ENCODE peak calls at places on chromosomes 4 and X, in four cellular contexts. E is colonic mucosa, F is OCI-LY7, I is endodermal cell. C is an unnamed sample.

GRCh38 chr4:48472794-48473193 is 10.3 kb upstream of the SLC10A4 start:
- DNase-seq in I (no peak), F (no peak), E (no peak), C (no peak)

GRCh38 chr4:124705393-124705792 is 7.1 kb downstream of the ANKRD50 start:
- DNase-seq in I (no peak), F (no peak), E (no peak), C (no peak)

GRCh38 chr4:154643493-154643892 is 31.0 kb upstream of the FGG start:
- DNase-seq in E (no peak), F (no peak), I (no peak), C (no peak)

GRCh38 chr4:122668241-122668640 is 47.4 kb upstream of the IL21 start:
- DNase-seq in E (no peak), I (no peak), F (no peak), C (no peak)

GRCh38 chrX:3295731-3296130 is 50.7 kb downstream of the MXRA5 start:
- DNase-seq in E (peak; percentile 21), I (peak; percentile 87), F (peak; percentile 5), C (no peak)

GRCh38 chrX:97563531-97564133 is 679.9 kb downstream of the RPA4 start:
- DNase-seq in F (peak; percentile 52), E (peak; percentile 29), I (no peak), C (no peak)

GRCh38 chr4:43325220-43325967 is 432.9 kb downstream of the GRXCR1 start:
- DNase-seq in I (no peak), F (no peak), E (no peak), C (no peak)

GRCh38 chrX:53481816-53482485 is 47.8 kb upstream of the HSD17B10 start:
- DNase-seq in I (peak; percentile 84), E (peak; percentile 73), F (peak; percentile 60), C (no peak)

GRCh38 chr4:165079476-165079875 is 25.8 kb downstream of the TRIM75 start:
- DNase-seq in F (no peak), E (peak; percentile 83), I (peak; percentile 26), C (no peak)

GRCh38 chr4:119103263-119103662 is 32.4 kb upstream of the MYOZ2 start:
- DNase-seq in E (peak; percentile 36), F (no peak), I (no peak), C (no peak)

GRCh38 chr4:89492476-89493110 is 185.0 kb upstream of the GPRIN3 start:
- DNase-seq in F (no peak), E (no peak), I (no peak), C (no peak)

GRCh38 chr4:140049924-140050681 is 103.9 kb downstream of the MAML3 start:
- DNase-seq in F (peak; percentile 22), I (peak; percentile 78), E (no peak), C (no peak)

GRCh38 chr4:83340692-83341343 is 6.2 kb upstream of the HPSE start:
- DNase-seq in F (peak; percentile 70), I (no peak), E (no peak), C (no peak)

GRCh38 chrX:96861661-96862060 is 22.0 kb upstream of the RPA4 start:
- DNase-seq in E (no peak), F (no peak), I (no peak), C (no peak)

GRCh38 chr4:187268940-187269339 is 545.3 kb upstream of the FAT1 start:
- DNase-seq in I (no peak), E (no peak), F (no peak), C (no peak)

GRCh38 chrX:48471504-48471903 is 1.4 kb upstream of the SLC38A5 start:
- DNase-seq in F (no peak), E (no peak), I (no peak), C (no peak)

GRCh38 chrX:34848281-34848680 is 94.3 kb upstream of the FAM47B start:
- DNase-seq in F (no peak), I (no peak), E (no peak), C (no peak)

GRCh38 chr4:8294036-8294435 is 24.5 kb downstream of the HTRA3 start:
- DNase-seq in E (no peak), I (peak; percentile 26), F (no peak), C (peak; percentile 57)

GRCh38 chrX:39519566-39520301 is 578.0 kb downstream of the BCOR start:
- DNase-seq in F (no peak), E (no peak), I (peak; percentile 79), C (no peak)

GRCh38 chr4:33715996-33716395 is 2528.3 kb downstream of the ARAP2 start:
- DNase-seq in I (no peak), E (no peak), F (no peak), C (no peak)

DNA sequence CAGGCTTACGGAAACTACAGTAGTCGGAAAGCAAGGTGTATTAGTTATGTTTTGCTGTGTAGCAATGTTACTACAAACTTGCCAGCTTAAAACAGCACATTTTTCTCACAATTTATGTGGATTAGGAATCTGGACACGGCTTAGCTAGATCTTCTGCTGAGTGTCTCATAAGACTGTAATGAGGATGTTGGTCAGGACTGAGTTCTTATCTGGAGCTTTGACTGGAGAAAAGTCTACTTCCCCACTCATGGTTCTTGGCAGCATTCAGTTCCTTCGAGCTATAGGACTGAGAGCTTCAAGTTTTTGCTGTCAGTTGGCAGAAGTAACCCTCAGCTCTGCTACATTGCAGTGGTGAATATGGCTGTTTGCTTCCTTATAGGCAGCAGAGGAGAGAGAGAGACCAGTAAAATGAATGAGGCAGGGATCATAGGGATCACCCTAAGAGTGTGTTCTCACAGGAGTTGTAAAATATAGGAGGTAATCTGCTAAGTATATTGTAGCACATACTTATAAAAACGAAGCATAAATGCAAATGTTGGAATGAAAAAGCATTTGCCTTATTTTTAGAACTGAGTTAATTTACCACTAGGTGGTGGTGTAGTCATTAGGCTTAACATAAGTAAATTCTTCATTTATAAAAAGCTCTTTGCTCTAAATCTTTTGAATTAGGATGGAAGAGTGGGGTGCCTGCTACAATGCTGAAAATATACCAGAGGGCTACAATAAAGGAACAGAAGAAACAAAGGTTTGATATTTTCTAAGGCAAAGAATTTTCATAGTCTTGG is 38.6 kb downstream of the ALG13 start:
- DNase-seq in F (peak; percentile 2), E (no peak), I (no peak), C (no peak)
- TF ChIP-seq CTCF in F (peak; percentile 68), E (peak; percentile 27), I (peak; percentile 70), C (peak; percentile 80)

DNA sequence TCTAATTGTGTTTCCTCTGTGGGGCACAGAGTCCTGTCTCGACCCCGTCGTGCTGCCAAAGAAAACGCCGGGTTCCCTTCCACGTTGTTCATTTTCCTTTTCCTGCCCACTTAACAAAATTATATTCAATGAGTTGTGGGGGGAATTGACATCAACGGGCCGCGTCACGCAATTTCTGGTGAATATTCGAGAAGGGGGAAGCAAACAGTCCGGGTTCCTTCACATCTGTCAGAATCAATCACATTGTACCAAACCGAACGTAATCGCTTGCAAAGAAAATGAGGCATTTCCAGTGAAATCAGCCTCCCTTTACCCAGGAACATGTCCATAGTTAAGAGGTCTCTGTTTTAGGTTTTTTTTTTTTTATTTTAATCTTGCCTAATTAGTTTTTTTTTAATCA is 243.5 kb downstream of the SHOX start:
- DNase-seq in F (no peak), E (no peak), I (peak; percentile 7), C (no peak)
- TF ChIP-seq CTCF in F (no peak), E (no peak), I (no peak), C (no peak)

GRCh38 chr4:172601195-172601594 is 567.4 kb upstream of the GALNT7 start:
- DNase-seq in E (no peak), F (no peak), I (no peak), C (no peak)

GRCh38 chr4:172599554-172599953 is 569.1 kb upstream of the GALNT7 start:
- DNase-seq in E (no peak), F (no peak), I (no peak), C (no peak)

GRCh38 chr4:172596206-172596605 is 572.4 kb upstream of the GALNT7 start:
- DNase-seq in E (no peak), F (no peak), I (peak; percentile 54), C (no peak)
- TF ChIP-seq CTCF in E (peak; percentile 32), F (no peak), I (peak; percentile 58), C (peak; percentile 22)

GRCh38 chr4:63717384-63717783 is 691.9 kb downstream of the TECRL start:
- DNase-seq in F (no peak), I (no peak), E (no peak), C (no peak)
- TF ChIP-seq CTCF in F (peak; percentile 48), I (peak; percentile 77), E (no peak), C (peak; percentile 82)

GRCh38 chr4:99117876-99118693 is 26.0 kb downstream of the ADH4 start:
- DNase-seq in I (no peak), F (peak; percentile 24), E (no peak), C (no peak)
- TF ChIP-seq CTCF in I (peak; percentile 59), F (peak; percentile 78), E (no peak), C (peak; percentile 80)

C was measured in chondrocyte.